ENCODE peak calls at places on chromosomes 12 and 14, in seven cellular contexts. K is uterus; W is H9; A is GM23338; O is thoracic aorta; B is heart right ventricle; R is effector memory CD4-positive, alpha-beta T cell. D is an unnamed sample.

GRCh38 chr14:77139540-77140342 is 1.9 kb downstream of the ZDHHC22 start:
- DNase-seq in W (peak), R (no peak), A (peak), B (no peak), O (no peak), K (no peak), D (no peak)

GRCh38 chr12:75759842-75760260 is 248.4 kb upstream of the KRR1 start:
- DNase-seq in O (no peak), R (no peak), B (no peak), K (no peak), W (no peak), A (no peak), D (no peak)

GRCh38 chr12:126663304-126664094 is 1598.3 kb downstream of the AACS start:
- DNase-seq in K (no peak), R (no peak), W (peak), O (no peak), B (no peak), A (peak), D (no peak)

GRCh38 chr14:28780843-28781503 is 14.4 kb downstream of the FOXG1 start:
- DNase-seq in K (no peak), A (peak), B (no peak), R (no peak), W (peak), O (no peak), D (no peak)

GRCh38 chr12:11730299-11731041 is 81.0 kb downstream of the ETV6 start:
- DNase-seq in O (no peak), K (no peak), R (no peak), B (no peak), W (no peak), A (peak), D (peak)

GRCh38 chr14:98103705-98104104 is 1168.3 kb downstream of the BCL11B start:
- DNase-seq in K (no peak), R (no peak), A (no peak), B (no peak), W (no peak), O (no peak), D (no peak)

GRCh38 chr14:100662850-100663527 is 63.7 kb upstream of the DLK1 start:
- DNase-seq in R (no peak), A (peak), B (peak), O (no peak), W (peak), K (peak), D (peak)

GRCh38 chr12:44876554-44877275 is 600 bp upstream of the NELL2 start:
- DNase-seq in W (peak), A (peak), O (no peak), K (no peak), R (peak), B (no peak), D (peak)

GRCh38 chr12:97024393-97024792 is 117.3 kb downstream of the NEDD1 start:
- DNase-seq in A (no peak), W (no peak), O (no peak), B (no peak), K (no peak), R (no peak), D (no peak)

GRCh38 chr14:24212924-24213865 is at the start of gene CHMP4A:
- DNase-seq in A (peak), K (peak), B (peak), O (peak), W (peak), R (peak), D (peak)
- H3K27ac ChIP-seq in A (peak), K (peak), B (peak), O (peak), W (peak), R (peak), D (peak)

GRCh38 chr14:73026845-73027542 is at the start of gene ZFYVE1:
- DNase-seq in A (peak), R (peak), W (peak), K (peak), B (peak), O (peak), D (peak)

GRCh38 chr14:73027984-73028383 is 1.1 kb upstream of the ZFYVE1 start:
- DNase-seq in K (no peak), O (no peak), R (no peak), B (no peak), W (no peak), A (no peak), D (no peak)

GRCh38 chr14:73025544-73025943 is 1.4 kb downstream of the ZFYVE1 start:
- DNase-seq in A (peak), B (no peak), W (no peak), R (no peak), O (no peak), K (no peak), D (no peak)

GRCh38 chr14:73026243-73026844 is 562 bp downstream of the ZFYVE1 start:
- DNase-seq in W (no peak), A (peak), O (peak), R (no peak), K (no peak), B (no peak), D (no peak)

DNA sequence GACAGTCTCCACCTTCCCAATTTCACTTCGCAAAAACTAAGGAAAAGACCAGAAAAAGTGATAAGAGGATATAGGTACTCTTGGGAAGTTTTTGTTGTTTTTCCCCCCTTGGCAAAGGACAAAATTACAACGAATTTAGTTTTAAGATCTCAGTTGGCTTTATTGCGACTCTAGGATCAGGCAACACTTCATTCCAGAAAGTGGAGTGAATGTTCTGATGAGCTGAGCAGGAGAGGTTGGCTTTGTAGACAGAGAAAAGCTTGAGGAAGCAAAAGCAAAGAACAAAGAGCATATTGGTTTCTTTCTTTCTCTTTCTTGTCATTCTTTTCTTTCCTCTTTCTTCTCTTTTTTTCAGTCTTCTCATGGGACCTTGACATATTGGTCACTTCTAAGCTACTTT is 640 bp upstream of the ZFYVE1 start:
- DNase-seq in R (no peak), O (no peak), K (no peak), B (no peak), W (no peak), A (no peak), D (no peak)
- H3K27ac ChIP-seq in R (no peak), O (no peak), K (no peak), B (peak), W (no peak), A (peak), D (no peak)

GRCh38 chr12:71152838-71153237 is 5.0 kb downstream of the TSPAN8 start:
- DNase-seq in O (no peak), W (no peak), A (no peak), K (no peak), R (no peak), B (no peak), D (no peak)
- H3K27ac ChIP-seq in O (no peak), W (no peak), A (no peak), K (no peak), R (no peak), B (no peak), D (no peak)

DNA sequence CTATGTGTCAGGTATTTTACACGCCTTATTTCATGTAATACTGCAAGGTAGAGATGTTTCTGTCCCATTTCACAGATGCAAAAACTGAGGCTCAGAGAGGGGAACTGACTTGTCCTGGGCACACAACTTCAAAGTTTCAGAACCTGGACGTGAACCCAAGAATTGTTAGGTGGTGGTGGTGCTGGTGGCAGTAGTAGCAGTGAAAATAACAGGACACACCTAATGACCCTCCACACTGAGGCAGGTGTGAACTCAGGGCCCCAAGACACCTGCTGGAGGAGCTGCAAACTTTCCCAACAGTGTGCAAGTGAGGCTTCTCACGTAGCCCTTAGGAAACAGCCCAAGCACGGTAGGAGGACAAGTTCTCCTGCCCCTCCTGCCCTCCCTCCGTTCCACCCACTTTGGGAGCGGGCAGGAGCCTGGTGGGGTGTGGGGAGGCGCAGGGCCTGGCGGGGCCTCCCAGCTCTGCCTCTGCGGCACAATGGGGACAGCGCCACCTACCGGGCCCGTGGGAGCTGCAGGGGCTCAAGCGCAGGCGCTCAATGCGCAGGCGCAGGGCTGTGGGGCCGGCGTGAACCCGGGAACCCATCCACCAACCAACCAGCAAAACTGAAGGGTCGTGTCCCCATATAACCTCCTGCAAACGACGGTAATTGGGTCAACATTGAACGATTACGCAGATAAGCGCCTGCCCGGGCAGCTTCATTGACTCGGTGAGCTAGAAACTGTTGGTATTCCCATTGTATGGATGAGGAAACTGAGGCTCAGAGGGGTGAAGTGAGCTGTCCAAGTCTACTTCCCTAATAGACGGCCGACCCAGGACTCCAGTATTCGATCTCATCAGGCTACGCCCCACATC is 12.0 kb upstream of the TRPV4 start:
- DNase-seq in R (peak), K (peak), O (peak), B (peak), A (peak), W (peak), D (peak)
- H3K27ac ChIP-seq in R (no peak), K (no peak), O (no peak), B (no peak), A (no peak), W (no peak), D (no peak)

DNA sequence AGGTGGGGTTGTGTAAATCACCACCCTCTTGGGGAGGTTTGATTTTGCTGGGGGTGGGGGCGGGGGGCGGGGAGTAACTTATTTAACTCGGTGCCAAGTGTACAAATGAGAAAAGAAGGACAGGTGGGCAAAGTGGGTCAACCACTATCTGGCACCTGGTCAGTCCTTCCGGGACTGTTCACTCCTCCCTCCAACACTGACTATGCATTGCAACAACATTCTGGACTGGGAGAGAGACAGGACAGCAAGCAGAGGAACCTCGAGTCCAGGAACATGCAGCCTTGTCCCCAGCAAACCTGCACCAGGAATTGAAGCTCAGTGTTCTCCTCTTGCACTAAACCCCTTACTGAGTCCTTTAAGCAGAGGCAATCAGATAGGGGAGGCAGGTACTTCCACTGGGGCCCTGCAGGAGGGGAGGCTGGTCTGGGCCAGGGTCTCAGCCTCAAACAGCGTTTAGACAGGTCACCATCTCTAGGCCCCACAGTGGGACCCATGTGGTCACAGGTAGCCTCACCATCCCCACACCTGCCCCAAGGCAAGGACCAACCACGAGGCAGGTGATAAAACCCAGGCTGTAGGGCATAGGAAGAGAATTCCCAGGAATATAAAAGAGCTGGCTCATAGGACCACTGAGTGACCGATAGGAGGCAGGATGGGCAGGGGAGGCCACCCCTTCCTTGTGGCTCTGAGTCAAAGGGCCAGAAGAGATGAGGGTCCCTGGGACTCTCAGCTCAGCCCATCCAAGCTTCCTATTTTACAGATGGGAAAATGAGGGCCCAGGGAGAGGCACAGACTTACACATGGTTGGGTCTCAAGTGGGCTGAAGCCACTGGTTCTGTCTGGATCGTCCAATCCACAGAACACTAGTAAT is 9.8 kb downstream of the CCDC85C start:
- DNase-seq in R (no peak), B (no peak), K (no peak), A (no peak), W (no peak), O (no peak), D (no peak)
- H3K27ac ChIP-seq in R (no peak), B (no peak), K (no peak), A (no peak), W (no peak), O (no peak), D (no peak)

GRCh38 chr14:74574706-74575105 is 37.3 kb downstream of the LTBP2 start:
- DNase-seq in K (no peak), O (no peak), W (no peak), B (no peak), R (no peak), A (no peak), D (no peak)

GRCh38 chr14:74572829-74573360 is 39.1 kb downstream of the LTBP2 start:
- DNase-seq in B (no peak), O (no peak), R (no peak), W (no peak), A (no peak), K (no peak), D (no peak)

GRCh38 chr14:74574092-74574438 is 38.0 kb downstream of the LTBP2 start:
- DNase-seq in R (no peak), A (no peak), B (no peak), O (no peak), K (no peak), W (no peak), D (no peak)

GRCh38 chr14:74571901-74572828 is 39.9 kb downstream of the LTBP2 start:
- DNase-seq in R (no peak), B (no peak), A (no peak), K (peak), W (no peak), O (no peak), D (no peak)

GRCh38 chr14:74573421-74574091 is 38.5 kb downstream of the LTBP2 start:
- DNase-seq in R (no peak), W (peak), K (no peak), A (peak), B (no peak), O (no peak), D (no peak)
- H3K27ac ChIP-seq in R (no peak), W (no peak), K (peak), A (no peak), B (no peak), O (peak), D (no peak)

GRCh38 chr14:74144789-74145188 is 60.0 kb downstream of the LIN52 start:
- DNase-seq in W (no peak), A (no peak), K (no peak), B (no peak), O (no peak), R (no peak), D (no peak)

GRCh38 chr14:74141703-74142102 is 56.9 kb downstream of the LIN52 start:
- DNase-seq in R (no peak), W (no peak), O (no peak), A (no peak), B (no peak), K (no peak), D (peak)

GRCh38 chr14:74135386-74135785 is 50.6 kb downstream of the LIN52 start:
- DNase-seq in O (no peak), R (no peak), K (no peak), A (no peak), W (no peak), B (no peak), D (no peak)

GRCh38 chr14:74142523-74142922 is 57.8 kb downstream of the LIN52 start:
- DNase-seq in B (no peak), W (no peak), R (no peak), O (no peak), A (no peak), K (no peak), D (no peak)

DNA sequence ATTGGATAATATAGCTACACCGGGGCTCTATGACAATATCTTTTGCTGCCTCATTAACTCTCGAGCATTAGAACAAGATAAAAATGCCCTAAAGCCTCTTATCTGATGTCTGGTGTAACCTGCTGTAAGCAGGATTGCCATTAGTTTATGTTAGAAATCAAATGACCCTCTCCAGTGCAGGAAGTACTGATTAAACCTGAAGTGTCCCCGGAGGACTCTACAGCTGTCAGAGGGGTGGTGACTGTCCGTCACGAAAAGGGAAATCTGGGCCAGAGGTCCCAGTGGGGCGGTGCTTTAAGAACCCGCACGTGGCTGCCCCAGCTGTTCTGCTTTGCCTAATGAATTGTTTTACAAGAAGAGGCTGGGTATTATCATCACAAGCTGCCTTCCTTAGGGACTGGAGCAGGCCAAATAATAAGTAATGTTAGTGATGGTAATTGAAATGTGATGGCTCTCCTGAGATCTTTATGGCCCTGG is 55.7 kb downstream of the LIN52 start:
- DNase-seq in W (no peak), O (peak), K (no peak), A (peak), R (no peak), B (peak), D (peak)
- H3K27ac ChIP-seq in W (no peak), O (no peak), K (no peak), A (no peak), R (no peak), B (peak), D (peak)

DNA sequence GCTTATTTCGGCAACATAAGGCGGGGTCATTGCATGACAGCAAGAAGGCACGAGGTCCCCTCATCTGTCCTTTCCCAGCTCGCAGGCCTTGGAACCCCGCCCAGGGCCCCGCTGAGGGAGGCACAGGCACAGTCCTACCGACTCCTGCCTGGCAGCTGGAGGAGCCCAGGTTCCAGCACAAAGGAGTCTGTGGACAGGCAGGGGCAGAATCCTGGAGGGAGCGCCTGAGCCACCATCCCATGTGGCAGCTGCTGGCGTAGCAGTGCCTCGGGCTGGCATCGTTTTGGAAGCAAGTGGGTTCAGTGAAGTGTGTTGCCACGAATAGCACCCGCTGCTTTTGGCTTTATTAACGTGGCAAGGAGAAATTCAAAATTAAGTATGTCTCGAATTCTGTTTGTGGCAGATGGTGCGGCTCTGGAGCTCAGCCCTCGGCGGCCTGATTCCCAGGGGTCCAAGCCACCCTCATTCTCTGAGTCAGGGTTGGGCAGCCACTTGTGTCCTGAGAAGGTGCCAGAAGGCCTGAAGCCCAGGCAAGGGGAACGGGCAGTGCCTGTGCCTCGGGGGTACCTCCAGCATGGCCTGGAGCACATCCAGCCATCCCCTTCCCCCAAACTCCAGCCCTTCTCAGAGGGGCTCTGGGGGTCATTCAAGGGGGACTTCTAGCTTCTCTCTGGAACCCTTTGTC is 35.9 kb downstream of the SLC8B1 start:
- DNase-seq in O (peak), W (no peak), A (no peak), R (no peak), K (peak), B (peak), D (no peak)
- H3K27ac ChIP-seq in O (peak), W (no peak), A (no peak), R (no peak), K (peak), B (peak), D (peak)

GRCh38 chr12:48868446-48868845 is 2.8 kb upstream of the RND1 start:
- DNase-seq in W (no peak), B (no peak), K (no peak), R (no peak), A (no peak), O (no peak), D (no peak)
- H3K27ac ChIP-seq in W (no peak), B (no peak), K (no peak), R (no peak), A (no peak), O (no peak), D (no peak)

DNA sequence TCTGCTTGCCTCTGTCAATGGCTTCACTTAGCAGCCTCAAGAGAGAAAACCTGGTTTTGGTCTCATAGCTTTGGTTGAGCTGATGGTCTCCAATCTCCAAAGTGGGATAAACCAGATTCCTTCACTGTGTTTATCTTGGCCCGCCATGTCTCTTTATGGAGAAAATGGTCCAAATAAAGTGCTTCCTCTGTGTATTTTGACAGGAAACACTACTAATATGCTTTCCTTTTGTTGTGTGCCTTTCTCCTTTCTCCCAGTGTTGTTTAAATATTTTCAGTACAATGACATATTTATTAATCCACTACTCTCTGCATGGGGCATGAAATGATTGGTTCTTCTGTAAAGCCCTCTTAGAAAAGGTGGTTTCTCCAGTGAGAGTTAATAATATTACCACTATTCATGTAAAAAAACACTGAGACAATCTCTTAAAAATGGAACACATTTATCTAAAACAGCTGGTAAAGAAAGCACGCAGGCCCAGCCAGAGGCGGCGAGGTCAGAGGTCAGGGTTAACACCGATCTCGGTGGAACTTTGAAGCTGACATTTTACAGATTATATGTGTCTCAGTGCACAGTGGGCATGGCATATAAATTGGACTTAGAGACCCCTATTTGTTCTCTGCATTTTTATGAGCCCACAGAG is 24.2 kb downstream of the TMEM30B start:
- DNase-seq in R (no peak), K (no peak), O (no peak), A (no peak), B (no peak), W (no peak), D (no peak)
- H3K27ac ChIP-seq in R (no peak), K (no peak), O (no peak), A (no peak), B (no peak), W (no peak), D (no peak)

D was measured in lung.